ENCODE peak calls at places on chromosome 21, in four cellular contexts. H, M, B and O are unnamed samples.

GRCh38 chr21:45339430-45340405 is 52.0 kb upstream of the POFUT2 start:
- DNase-seq in M (no peak), H (no peak), B (no peak), O (no peak)

GRCh38 chr21:45642122-45642813 is 1.3 kb upstream of the PCBP3 start:
- DNase-seq in H (no peak), M (no peak), B (peak; percentile 45), O (no peak)

GRCh38 chr21:16085436-16085835 is 355.7 kb downstream of the USP25 start:
- DNase-seq in B (no peak), H (no peak), M (no peak), O (no peak)

GRCh38 chr21:44516828-44517174 is 23.2 kb downstream of the KRTAP10-1 start:
- DNase-seq in H (no peak), B (no peak), M (no peak), O (no peak)

GRCh38 chr21:17444828-17445227 is 68.0 kb upstream of the CXADR start:
- DNase-seq in M (no peak), H (no peak), B (no peak), O (no peak)

GRCh38 chr21:44432841-44433790 is 22.2 kb upstream of the LRRC3 start:
- DNase-seq in H (no peak), M (no peak), B (no peak), O (peak; percentile 27)

GRCh38 chr21:24280591-24280990 is 1326.7 kb downstream of the MRPL39 start:
- DNase-seq in M (no peak), H (no peak), B (no peak), O (no peak)

GRCh38 chr21:35352787-35353186 is 303.7 kb upstream of the RUNX1 start:
- DNase-seq in M (no peak), H (no peak), B (no peak), O (no peak)

GRCh38 chr21:46181436-46181835 is 2.8 kb downstream of the SPATC1L start:
- DNase-seq in H (no peak), M (no peak), B (no peak), O (no peak)

GRCh38 chr21:46581780-46582307 is 23.0 kb downstream of the S100B start:
- DNase-seq in M (no peak), B (no peak), H (no peak), O (no peak)

GRCh38 chr21:31255036-31255435 is 89.0 kb downstream of the TIAM1 start:
- DNase-seq in B (no peak), M (no peak), H (no peak), O (no peak)

GRCh38 chr21:16388911-16389515 is 659.2 kb downstream of the USP25 start:
- DNase-seq in B (no peak), H (no peak), M (no peak), O (no peak)

GRCh38 chr21:34352556-34352955 is 11.2 kb upstream of the KCNE2 start:
- DNase-seq in B (no peak), H (no peak), M (no peak), O (no peak)

GRCh38 chr21:38380391-38381137 is 117.7 kb downstream of the ERG start:
- DNase-seq in M (no peak), H (no peak), B (peak; percentile 12), O (peak; percentile 40)

GRCh38 chr21:34971656-34972055 is 77.4 kb downstream of the RUNX1 start:
- DNase-seq in H (no peak), M (no peak), B (no peak), O (no peak)

GRCh38 chr21:17598437-17598836 is 14.3 kb downstream of the BTG3 start:
- DNase-seq in H (no peak), M (no peak), B (no peak), O (no peak)

DNA sequence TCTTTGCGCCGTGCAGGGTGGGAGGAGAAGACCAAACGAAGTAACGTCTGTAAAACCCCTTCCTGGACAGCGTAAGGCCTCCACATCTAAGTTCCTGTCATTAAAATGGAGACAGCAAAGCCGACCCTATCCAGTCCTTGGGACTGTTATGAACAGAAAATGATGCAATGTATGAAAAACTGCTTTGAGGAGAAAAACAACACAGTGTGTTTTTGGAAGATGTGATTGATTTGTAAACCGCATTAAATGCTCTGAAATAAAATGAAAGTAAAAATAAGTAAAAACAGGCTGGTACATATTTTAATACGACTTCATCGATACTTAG is 827 bp upstream of the URB1 start:
- DNase-seq in H (no peak), B (no peak), M (peak; percentile 86), O (no peak)
- TF ChIP-seq REST in H (no peak), B (no peak), M (no peak), O (no peak)

DNA sequence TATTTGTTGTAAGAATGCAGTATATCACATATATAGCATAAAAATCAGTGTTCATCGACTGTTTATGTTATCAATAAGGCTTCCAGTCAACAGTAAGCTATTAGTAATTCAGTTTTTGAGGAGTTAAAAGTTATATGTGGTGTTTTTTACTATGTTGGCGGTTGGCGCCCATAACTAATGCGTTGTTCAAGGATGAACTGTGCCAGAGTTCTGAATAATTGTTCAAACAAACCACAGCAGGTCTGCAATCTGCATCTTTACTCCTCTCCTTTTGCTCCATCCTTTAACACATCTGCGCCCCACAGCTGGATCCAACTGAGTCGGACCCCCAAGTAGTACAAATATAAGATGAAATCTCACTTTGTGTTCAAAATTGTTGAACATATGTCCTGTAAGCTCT is 836.1 kb downstream of the LTN1 start:
- DNase-seq in M (no peak), H (no peak), B (no peak), O (no peak)
- TF ChIP-seq REST in M (no peak), H (no peak), B (no peak), O (no peak)

DNA sequence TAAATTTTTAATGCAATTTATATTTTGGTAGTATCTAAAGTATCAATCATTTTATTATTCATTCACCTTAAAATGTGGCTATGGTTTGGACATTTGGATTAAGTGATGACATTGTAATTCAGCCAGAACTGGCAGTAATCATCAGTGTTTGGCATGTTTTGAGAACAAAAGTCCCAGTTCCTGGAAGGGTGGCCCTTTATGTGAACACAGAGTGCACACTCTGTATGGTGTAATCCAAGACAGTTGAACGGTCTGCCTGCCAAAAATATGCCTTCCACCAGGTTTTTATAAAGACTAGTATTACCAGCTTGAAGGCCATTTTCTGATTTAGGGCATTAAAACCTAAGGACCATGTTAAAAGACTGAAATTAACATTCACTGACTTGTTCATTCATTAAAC is 448.7 kb downstream of the LTN1 start:
- DNase-seq in M (no peak), H (no peak), B (no peak), O (no peak)
- TF ChIP-seq REST in M (no peak), H (no peak), B (no peak), O (no peak)

GRCh38 chr21:18744840-18745239 is 341.3 kb upstream of the TMPRSS15 start:
- DNase-seq in H (no peak), M (no peak), B (peak; percentile 28), O (no peak)
- TF ChIP-seq REST in H (no peak), M (no peak), B (no peak), O (no peak)

GRCh38 chr21:39386194-39386593 is 37.3 kb upstream of the HMGN1 start:
- DNase-seq in B (no peak), M (no peak), H (no peak), O (no peak)

GRCh38 chr21:39388811-39389155 is 39.9 kb upstream of the HMGN1 start:
- DNase-seq in H (no peak), M (no peak), B (no peak), O (no peak)

GRCh38 chr21:39386899-39387298 is 38.0 kb upstream of the HMGN1 start:
- DNase-seq in H (no peak), B (no peak), M (no peak), O (no peak)

GRCh38 chr21:39387461-39388037 is 38.7 kb upstream of the HMGN1 start:
- DNase-seq in H (peak; percentile 43), M (peak; percentile 94), B (peak; percentile 96), O (peak; percentile 99)

DNA sequence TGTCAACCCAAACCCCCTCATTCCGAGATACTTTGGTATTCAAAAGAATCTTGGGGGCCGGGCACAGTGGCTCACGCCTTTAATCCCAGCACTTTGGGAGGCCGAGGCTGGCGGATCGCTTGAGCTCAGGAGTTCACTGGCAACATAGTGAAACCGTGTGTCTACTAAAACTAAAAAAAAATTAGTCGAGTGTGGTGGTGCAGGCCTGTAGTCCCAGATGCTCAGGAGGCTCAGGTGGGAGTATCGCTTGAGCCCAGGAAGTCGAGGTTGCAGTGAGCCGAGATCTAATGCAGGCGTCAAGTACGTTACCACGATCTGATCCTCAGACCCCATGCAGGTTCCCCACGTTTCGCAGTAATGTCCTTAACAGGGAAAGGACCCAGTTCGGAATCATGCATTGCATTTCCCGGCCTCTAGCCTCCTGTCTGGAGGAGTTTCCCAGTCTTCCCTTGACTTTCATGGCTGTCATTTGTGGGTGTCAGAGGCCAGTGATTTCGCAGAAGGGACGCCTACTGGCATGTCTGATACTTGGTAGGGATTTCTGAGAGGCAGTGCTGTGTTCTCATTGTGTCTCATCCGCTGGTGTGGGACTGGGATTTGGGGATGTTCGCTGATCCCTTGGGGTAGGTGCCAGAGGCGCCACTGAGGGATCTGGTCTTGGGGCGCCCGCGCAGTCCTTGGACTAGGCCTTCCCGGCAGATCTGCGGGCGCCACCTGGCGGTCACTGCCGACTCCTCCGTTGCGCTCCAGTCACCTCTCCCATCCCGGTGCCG is 39.3 kb upstream of the HMGN1 start:
- DNase-seq in H (no peak), M (peak; percentile 91), B (peak; percentile 96), O (peak; percentile 92)
- TF ChIP-seq REST in H (no peak), M (no peak), B (no peak), O (no peak)

DNA sequence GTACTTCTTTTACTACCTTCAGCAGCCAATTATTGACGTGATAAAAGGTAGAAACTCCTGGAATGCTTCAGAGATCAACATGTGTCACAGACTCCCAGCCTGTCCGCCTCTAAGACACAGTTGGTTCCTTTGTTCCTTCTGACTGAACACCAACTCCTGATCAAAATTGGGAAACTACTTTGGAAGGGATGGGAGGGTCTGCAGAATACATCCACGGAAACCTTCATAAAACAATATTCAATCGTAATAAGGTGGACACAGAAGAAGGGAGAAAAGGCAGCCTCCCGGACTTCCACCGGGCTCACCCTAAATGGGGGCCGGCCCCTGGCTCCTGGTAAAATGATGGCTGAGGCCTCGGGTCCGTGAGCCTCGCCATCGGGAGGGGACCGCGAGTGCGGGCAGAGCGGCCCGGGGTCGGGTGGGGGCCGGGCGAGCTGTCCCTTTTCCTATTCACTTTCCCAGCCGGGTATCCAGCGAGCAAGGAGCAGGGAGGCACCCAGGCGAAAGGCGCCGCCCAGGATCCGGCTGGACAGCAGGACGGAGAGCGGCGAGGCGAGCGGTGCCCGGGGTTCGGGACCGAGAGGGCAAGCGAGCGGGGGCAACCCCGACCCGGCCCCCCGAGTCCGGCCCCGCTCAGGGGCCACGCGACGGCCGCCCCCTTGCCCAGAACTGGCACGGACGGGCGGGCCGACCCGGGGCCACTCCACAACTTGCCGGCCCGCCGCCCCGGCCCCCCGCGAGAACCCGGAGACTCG is 802 bp downstream of the NRIP1 start:
- DNase-seq in B (peak; percentile 66), H (no peak), M (peak; percentile 4), O (peak; percentile 35)
- TF ChIP-seq REST in B (no peak), H (no peak), M (no peak), O (no peak)